ENCODE peak calls at places on chromosomes 2 and 18, in eight cellular contexts. One of them, this sample, is unnamed.

GRCh38 chr2:128280901-128281321 is 37.8 kb downstream of the HS6ST1 start:
- DNase-seq in mammary epithelial cell: no peak
- DNase-seq in GM23338: no peak
- DNase-seq in GM23248: no peak
- DNase-seq in DND-41: no peak
- DNase-seq in aorta: peak
- DNase-seq in keratinocyte: no peak
- DNase-seq in CD8-positive, alpha-beta memory T cell: peak
- DNase-seq in this sample: no peak

GRCh38 chr2:238290079-238290478 is 1.7 kb upstream of the PER2 start:
- DNase-seq in mammary epithelial cell: peak
- DNase-seq in GM23338: peak
- DNase-seq in GM23248: no peak
- DNase-seq in DND-41: peak
- DNase-seq in aorta: peak
- DNase-seq in keratinocyte: peak
- DNase-seq in CD8-positive, alpha-beta memory T cell: peak
- DNase-seq in this sample: peak

GRCh38 chr2:46097714-46098480 is 199.3 kb upstream of the EPAS1 start:
- DNase-seq in mammary epithelial cell: peak
- DNase-seq in GM23338: no peak
- DNase-seq in GM23248: peak
- DNase-seq in DND-41: no peak
- DNase-seq in aorta: peak
- DNase-seq in keratinocyte: peak
- DNase-seq in CD8-positive, alpha-beta memory T cell: no peak
- DNase-seq in this sample: no peak

GRCh38 chr2:217959723-217960122 is 43.1 kb downstream of the TNS1 start:
- DNase-seq in mammary epithelial cell: no peak
- DNase-seq in GM23338: no peak
- DNase-seq in GM23248: no peak
- DNase-seq in DND-41: no peak
- DNase-seq in aorta: no peak
- DNase-seq in keratinocyte: no peak
- DNase-seq in CD8-positive, alpha-beta memory T cell: peak
- DNase-seq in this sample: no peak

GRCh38 chr2:52510432-52510831 is 1257.2 kb upstream of the CHAC2 start:
- DNase-seq in mammary epithelial cell: no peak
- DNase-seq in GM23338: no peak
- DNase-seq in GM23248: no peak
- DNase-seq in DND-41: no peak
- DNase-seq in aorta: no peak
- DNase-seq in keratinocyte: no peak
- DNase-seq in CD8-positive, alpha-beta memory T cell: no peak
- DNase-seq in this sample: no peak

GRCh38 chr2:172103471-172104292 is 982 bp upstream of the DLX2 start:
- DNase-seq in mammary epithelial cell: peak
- DNase-seq in GM23338: peak
- DNase-seq in GM23248: peak
- DNase-seq in DND-41: peak
- DNase-seq in aorta: peak
- DNase-seq in keratinocyte: no peak
- DNase-seq in CD8-positive, alpha-beta memory T cell: peak
- DNase-seq in this sample: peak

GRCh38 chr2:85826990-85827878 is 61.6 kb downstream of the ST3GAL5 start:
- DNase-seq in mammary epithelial cell: peak
- DNase-seq in GM23338: peak
- DNase-seq in GM23248: peak
- DNase-seq in DND-41: peak
- DNase-seq in aorta: peak
- DNase-seq in keratinocyte: no peak
- DNase-seq in CD8-positive, alpha-beta memory T cell: peak
- DNase-seq in this sample: peak

GRCh38 chr2:71863338-71863737 is 284.3 kb downstream of the CYP26B1 start:
- DNase-seq in mammary epithelial cell: no peak
- DNase-seq in GM23338: no peak
- DNase-seq in GM23248: no peak
- DNase-seq in DND-41: no peak
- DNase-seq in aorta: no peak
- DNase-seq in keratinocyte: no peak
- DNase-seq in CD8-positive, alpha-beta memory T cell: no peak
- DNase-seq in this sample: no peak

GRCh38 chr18:79792096-79792987 is 5.4 kb upstream of the KCNG2 start:
- DNase-seq in mammary epithelial cell: no peak
- DNase-seq in GM23338: no peak
- DNase-seq in GM23248: no peak
- DNase-seq in DND-41: no peak
- DNase-seq in aorta: peak
- DNase-seq in keratinocyte: no peak
- DNase-seq in CD8-positive, alpha-beta memory T cell: peak
- DNase-seq in this sample: no peak

GRCh38 chr2:203871371-203871983 is 3.9 kb downstream of the CTLA4 start:
- DNase-seq in mammary epithelial cell: no peak
- DNase-seq in GM23338: no peak
- DNase-seq in GM23248: no peak
- DNase-seq in DND-41: no peak
- DNase-seq in aorta: no peak
- DNase-seq in keratinocyte: no peak
- DNase-seq in CD8-positive, alpha-beta memory T cell: no peak
- DNase-seq in this sample: no peak

GRCh38 chr2:170712653-170713279 is 2.4 kb upstream of the SP5 start:
- DNase-seq in mammary epithelial cell: no peak
- DNase-seq in GM23338: peak
- DNase-seq in GM23248: no peak
- DNase-seq in DND-41: no peak
- DNase-seq in aorta: no peak
- DNase-seq in keratinocyte: no peak
- DNase-seq in CD8-positive, alpha-beta memory T cell: no peak
- DNase-seq in this sample: no peak

GRCh38 chr2:226730487-226730886 is 69.1 kb downstream of the IRS1 start:
- DNase-seq in mammary epithelial cell: no peak
- DNase-seq in GM23338: peak
- DNase-seq in GM23248: no peak
- DNase-seq in DND-41: no peak
- DNase-seq in aorta: no peak
- DNase-seq in keratinocyte: no peak
- DNase-seq in CD8-positive, alpha-beta memory T cell: no peak
- DNase-seq in this sample: no peak

GRCh38 chr18:45793295-45793965 is 32.0 kb upstream of the SIGLEC15 start:
- DNase-seq in mammary epithelial cell: peak
- DNase-seq in GM23338: peak
- DNase-seq in GM23248: peak
- DNase-seq in DND-41: no peak
- DNase-seq in aorta: no peak
- DNase-seq in keratinocyte: peak
- DNase-seq in CD8-positive, alpha-beta memory T cell: no peak
- DNase-seq in this sample: no peak

GRCh38 chr2:47072018-47072691 is 83.0 kb downstream of the STPG4 start:
- DNase-seq in mammary epithelial cell: no peak
- DNase-seq in GM23338: peak
- DNase-seq in GM23248: peak
- DNase-seq in DND-41: no peak
- DNase-seq in aorta: peak
- DNase-seq in keratinocyte: no peak
- DNase-seq in CD8-positive, alpha-beta memory T cell: no peak
- DNase-seq in this sample: no peak

GRCh38 chr2:50951416-50951815 is 80.5 kb downstream of the NRXN1 start:
- DNase-seq in mammary epithelial cell: peak
- DNase-seq in GM23338: no peak
- DNase-seq in GM23248: no peak
- DNase-seq in DND-41: no peak
- DNase-seq in aorta: no peak
- DNase-seq in keratinocyte: peak
- DNase-seq in CD8-positive, alpha-beta memory T cell: no peak
- DNase-seq in this sample: no peak

GRCh38 chr18:36095936-36096519 is 28.7 kb upstream of the RPRD1A start:
- DNase-seq in mammary epithelial cell: peak
- DNase-seq in GM23338: peak
- DNase-seq in GM23248: peak
- DNase-seq in DND-41: no peak
- DNase-seq in aorta: no peak
- DNase-seq in keratinocyte: no peak
- DNase-seq in CD8-positive, alpha-beta memory T cell: no peak
- DNase-seq in this sample: peak

GRCh38 chr2:36965751-36966369 is 476 bp downstream of the STRN start:
- DNase-seq in mammary epithelial cell: peak
- DNase-seq in GM23338: peak
- DNase-seq in GM23248: peak
- DNase-seq in DND-41: peak
- DNase-seq in aorta: no peak
- DNase-seq in keratinocyte: no peak
- DNase-seq in CD8-positive, alpha-beta memory T cell: peak
- DNase-seq in this sample: no peak

GRCh38 chr2:118145207-118145606 is 56.9 kb downstream of the INSIG2 start:
- DNase-seq in mammary epithelial cell: peak
- DNase-seq in GM23338: no peak
- DNase-seq in GM23248: no peak
- DNase-seq in DND-41: no peak
- DNase-seq in aorta: no peak
- DNase-seq in keratinocyte: no peak
- DNase-seq in CD8-positive, alpha-beta memory T cell: no peak
- DNase-seq in this sample: no peak

GRCh38 chr2:181872178-181872577 is 19.4 kb upstream of the ITPRID2 start:
- DNase-seq in mammary epithelial cell: no peak
- DNase-seq in GM23338: no peak
- DNase-seq in GM23248: no peak
- DNase-seq in DND-41: no peak
- DNase-seq in aorta: no peak
- DNase-seq in keratinocyte: no peak
- DNase-seq in CD8-positive, alpha-beta memory T cell: no peak
- DNase-seq in this sample: no peak

GRCh38 chr2:156319811-156320490 is 12.6 kb downstream of the NR4A2 start:
- DNase-seq in mammary epithelial cell: no peak
- DNase-seq in GM23338: peak
- DNase-seq in GM23248: peak
- DNase-seq in DND-41: no peak
- DNase-seq in aorta: peak
- DNase-seq in keratinocyte: no peak
- DNase-seq in CD8-positive, alpha-beta memory T cell: peak
- DNase-seq in this sample: no peak

GRCh38 chr18:58247363-58247834 is 203.4 kb downstream of the NEDD4L start:
- DNase-seq in mammary epithelial cell: no peak
- DNase-seq in GM23338: peak
- DNase-seq in GM23248: peak
- DNase-seq in DND-41: no peak
- DNase-seq in aorta: no peak
- DNase-seq in keratinocyte: no peak
- DNase-seq in CD8-positive, alpha-beta memory T cell: no peak
- DNase-seq in this sample: no peak
- H3K4me3 ChIP-seq in mammary epithelial cell: no peak
- H3K4me3 ChIP-seq in GM23338: peak
- H3K4me3 ChIP-seq in GM23248: peak
- H3K4me3 ChIP-seq in DND-41: no peak
- H3K4me3 ChIP-seq in aorta: no peak
- H3K4me3 ChIP-seq in keratinocyte: peak
- H3K4me3 ChIP-seq in CD8-positive, alpha-beta memory T cell: no peak
- H3K4me3 ChIP-seq in this sample: no peak

GRCh38 chr2:135743860-135744259 is 2.2 kb downstream of the UBXN4 start:
- DNase-seq in mammary epithelial cell: no peak
- DNase-seq in GM23338: no peak
- DNase-seq in GM23248: peak
- DNase-seq in DND-41: no peak
- DNase-seq in aorta: no peak
- DNase-seq in keratinocyte: no peak
- DNase-seq in CD8-positive, alpha-beta memory T cell: no peak
- DNase-seq in this sample: no peak

GRCh38 chr2:135741395-135742306 is at the start of gene UBXN4:
- DNase-seq in mammary epithelial cell: peak
- DNase-seq in GM23338: peak
- DNase-seq in GM23248: peak
- DNase-seq in DND-41: peak
- DNase-seq in aorta: peak
- DNase-seq in keratinocyte: peak
- DNase-seq in CD8-positive, alpha-beta memory T cell: peak
- DNase-seq in this sample: peak

GRCh38 chr2:135742307-135742838 is 718 bp downstream of the UBXN4 start:
- DNase-seq in mammary epithelial cell: peak
- DNase-seq in GM23338: peak
- DNase-seq in GM23248: peak
- DNase-seq in DND-41: peak
- DNase-seq in aorta: no peak
- DNase-seq in keratinocyte: no peak
- DNase-seq in CD8-positive, alpha-beta memory T cell: peak
- DNase-seq in this sample: peak

GRCh38 chr2:135744761-135745314 is 3.2 kb downstream of the UBXN4 start:
- DNase-seq in mammary epithelial cell: peak
- DNase-seq in GM23338: peak
- DNase-seq in GM23248: peak
- DNase-seq in DND-41: peak
- DNase-seq in aorta: no peak
- DNase-seq in keratinocyte: peak
- DNase-seq in CD8-positive, alpha-beta memory T cell: no peak
- DNase-seq in this sample: peak

GRCh38 chr2:135745545-135745944 is 3.9 kb downstream of the UBXN4 start:
- DNase-seq in mammary epithelial cell: peak
- DNase-seq in GM23338: no peak
- DNase-seq in GM23248: peak
- DNase-seq in DND-41: no peak
- DNase-seq in aorta: no peak
- DNase-seq in keratinocyte: no peak
- DNase-seq in CD8-positive, alpha-beta memory T cell: no peak
- DNase-seq in this sample: no peak
- H3K4me3 ChIP-seq in mammary epithelial cell: no peak
- H3K4me3 ChIP-seq in GM23338: no peak
- H3K4me3 ChIP-seq in GM23248: no peak
- H3K4me3 ChIP-seq in DND-41: no peak
- H3K4me3 ChIP-seq in aorta: no peak
- H3K4me3 ChIP-seq in keratinocyte: no peak
- H3K4me3 ChIP-seq in CD8-positive, alpha-beta memory T cell: no peak
- H3K4me3 ChIP-seq in this sample: no peak

GRCh38 chr2:131426727-131427126 is 49.2 kb upstream of the TUBA3D start:
- DNase-seq in mammary epithelial cell: no peak
- DNase-seq in GM23338: no peak
- DNase-seq in GM23248: no peak
- DNase-seq in DND-41: peak
- DNase-seq in aorta: no peak
- DNase-seq in keratinocyte: no peak
- DNase-seq in CD8-positive, alpha-beta memory T cell: no peak
- DNase-seq in this sample: no peak

GRCh38 chr2:131431336-131431735 is 44.6 kb upstream of the TUBA3D start:
- DNase-seq in mammary epithelial cell: no peak
- DNase-seq in GM23338: no peak
- DNase-seq in GM23248: no peak
- DNase-seq in DND-41: no peak
- DNase-seq in aorta: no peak
- DNase-seq in keratinocyte: no peak
- DNase-seq in CD8-positive, alpha-beta memory T cell: no peak
- DNase-seq in this sample: no peak

GRCh38 chr2:131419447-131419846 is 55.5 kb upstream of the RAB6D start:
- DNase-seq in mammary epithelial cell: no peak
- DNase-seq in GM23338: peak
- DNase-seq in GM23248: peak
- DNase-seq in DND-41: no peak
- DNase-seq in aorta: no peak
- DNase-seq in keratinocyte: no peak
- DNase-seq in CD8-positive, alpha-beta memory T cell: no peak
- DNase-seq in this sample: no peak

GRCh38 chr2:131425191-131426021 is 50.5 kb upstream of the TUBA3D start:
- DNase-seq in mammary epithelial cell: no peak
- DNase-seq in GM23338: peak
- DNase-seq in GM23248: no peak
- DNase-seq in DND-41: no peak
- DNase-seq in aorta: no peak
- DNase-seq in keratinocyte: no peak
- DNase-seq in CD8-positive, alpha-beta memory T cell: no peak
- DNase-seq in this sample: no peak
- H3K4me3 ChIP-seq in mammary epithelial cell: no peak
- H3K4me3 ChIP-seq in GM23338: peak
- H3K4me3 ChIP-seq in GM23248: no peak
- H3K4me3 ChIP-seq in DND-41: no peak
- H3K4me3 ChIP-seq in aorta: no peak
- H3K4me3 ChIP-seq in keratinocyte: no peak
- H3K4me3 ChIP-seq in CD8-positive, alpha-beta memory T cell: no peak
- H3K4me3 ChIP-seq in this sample: no peak

GRCh38 chr2:234496835-234497591 is at the start of gene ARL4C:
- DNase-seq in mammary epithelial cell: peak
- DNase-seq in GM23338: peak
- DNase-seq in GM23248: peak
- DNase-seq in DND-41: peak
- DNase-seq in aorta: peak
- DNase-seq in keratinocyte: no peak
- DNase-seq in CD8-positive, alpha-beta memory T cell: peak
- DNase-seq in this sample: peak
- H3K4me3 ChIP-seq in mammary epithelial cell: peak
- H3K4me3 ChIP-seq in GM23338: peak
- H3K4me3 ChIP-seq in GM23248: peak
- H3K4me3 ChIP-seq in DND-41: peak
- H3K4me3 ChIP-seq in aorta: peak
- H3K4me3 ChIP-seq in keratinocyte: peak
- H3K4me3 ChIP-seq in CD8-positive, alpha-beta memory T cell: peak
- H3K4me3 ChIP-seq in this sample: peak

This sample was measured in CD4-positive, alpha-beta memory T cell.